ENCODE peak calls at places on chromosomes 5 and 9, in five cellular contexts. R is progenitor cell of endocrine pancreas, E is MCF 10A, B is AG09309, K is epithelial cell of esophagus. Q is an unnamed sample.

GRCh38 chr5:143315929-143316328 is 87.6 kb downstream of the NR3C1 start:
- DNase-seq in R (no peak), K (no peak), E (peak), B (no peak), Q (no peak)

GRCh38 chr5:178965465-178966055 is 24.6 kb downstream of the ZNF454 start:
- DNase-seq in R (no peak), E (no peak), B (no peak), K (no peak), Q (no peak)

GRCh38 chr5:154397652-154398406 is 48.0 kb upstream of the SAP30L start:
- DNase-seq in B (no peak), R (no peak), K (no peak), E (no peak), Q (no peak)

GRCh38 chr9:38083858-38084555 is 15.0 kb upstream of the SHB start:
- DNase-seq in E (no peak), R (no peak), K (no peak), B (no peak), Q (no peak)

GRCh38 chr5:124979174-124979573 is 232.7 kb upstream of the ZNF608 start:
- DNase-seq in E (no peak), R (no peak), K (peak), B (no peak), Q (no peak)

GRCh38 chr5:11719888-11720481 is 184.3 kb downstream of the CTNND2 start:
- DNase-seq in R (peak), B (no peak), K (peak), E (peak), Q (no peak)

GRCh38 chr9:8366161-8366926 is 566.8 kb upstream of the DMAC1 start:
- DNase-seq in R (no peak), E (peak), B (no peak), K (peak), Q (no peak)

GRCh38 chr5:141691867-141692532 is 10.0 kb upstream of the ARAP3 start:
- DNase-seq in K (peak), E (peak), R (peak), B (peak), Q (peak)

GRCh38 chr9:123418052-123418430 is 62.0 kb downstream of the CRB2 start:
- DNase-seq in K (no peak), B (no peak), R (no peak), E (no peak), Q (no peak)

GRCh38 chr9:128145536-128145935 is 3.7 kb upstream of the LCN2 start:
- DNase-seq in E (no peak), B (no peak), K (peak), R (no peak), Q (no peak)

GRCh38 chr9:106896695-106897094 is 33.7 kb downstream of the ZNF462 start:
- DNase-seq in R (no peak), B (no peak), K (no peak), E (no peak), Q (no peak)

GRCh38 chr5:56615750-56616149 is 199.6 kb upstream of the MAP3K1 start:
- DNase-seq in E (no peak), K (no peak), B (no peak), R (no peak), Q (no peak)

GRCh38 chr9:12817702-12818101 is 42.9 kb downstream of the LURAP1L start:
- DNase-seq in R (no peak), K (peak), E (peak), B (no peak), Q (no peak)

GRCh38 chr9:81574399-81574798 is 114.9 kb downstream of the TLE1 start:
- DNase-seq in K (peak), R (no peak), B (peak), E (no peak), Q (no peak)

GRCh38 chr9:99870126-99870525 is 36.3 kb upstream of the STX17 start:
- DNase-seq in R (no peak), B (no peak), E (peak), K (no peak), Q (no peak)

GRCh38 chr9:5435912-5436311 is 1.8 kb downstream of the PLGRKT start:
- DNase-seq in E (no peak), R (no peak), B (no peak), K (no peak), Q (no peak)

GRCh38 chr9:74762950-74763349 is 124.8 kb downstream of the TRPM6 start:
- DNase-seq in B (no peak), K (no peak), E (no peak), R (no peak), Q (no peak)

GRCh38 chr9:31023793-31024192 is 1360.7 kb upstream of the ACO1 start:
- DNase-seq in R (no peak), B (no peak), K (no peak), E (no peak), Q (no peak)

GRCh38 chr5:21070871-21071270 is 1082.9 kb upstream of the CDH18 start:
- DNase-seq in K (no peak), E (no peak), B (no peak), R (no peak), Q (no peak)

GRCh38 chr5:137706841-137707240 is 29.0 kb downstream of the KLHL3 start:
- DNase-seq in B (no peak), R (no peak), E (no peak), K (no peak), Q (no peak)

GRCh38 chr9:17531642-17532254 is 47.1 kb upstream of the SH3GL2 start:
- DNase-seq in R (no peak), K (peak), E (peak), B (no peak), Q (peak)

GRCh38 chr5:165086424-165086823 is 1581.0 kb downstream of the MAT2B start:
- DNase-seq in R (no peak), K (no peak), B (no peak), E (no peak), Q (no peak)

GRCh38 chr9:112487799-112488345 is 1.2 kb downstream of the KIAA1958 start:
- DNase-seq in B (no peak), K (peak), R (no peak), E (peak), Q (no peak)

DNA sequence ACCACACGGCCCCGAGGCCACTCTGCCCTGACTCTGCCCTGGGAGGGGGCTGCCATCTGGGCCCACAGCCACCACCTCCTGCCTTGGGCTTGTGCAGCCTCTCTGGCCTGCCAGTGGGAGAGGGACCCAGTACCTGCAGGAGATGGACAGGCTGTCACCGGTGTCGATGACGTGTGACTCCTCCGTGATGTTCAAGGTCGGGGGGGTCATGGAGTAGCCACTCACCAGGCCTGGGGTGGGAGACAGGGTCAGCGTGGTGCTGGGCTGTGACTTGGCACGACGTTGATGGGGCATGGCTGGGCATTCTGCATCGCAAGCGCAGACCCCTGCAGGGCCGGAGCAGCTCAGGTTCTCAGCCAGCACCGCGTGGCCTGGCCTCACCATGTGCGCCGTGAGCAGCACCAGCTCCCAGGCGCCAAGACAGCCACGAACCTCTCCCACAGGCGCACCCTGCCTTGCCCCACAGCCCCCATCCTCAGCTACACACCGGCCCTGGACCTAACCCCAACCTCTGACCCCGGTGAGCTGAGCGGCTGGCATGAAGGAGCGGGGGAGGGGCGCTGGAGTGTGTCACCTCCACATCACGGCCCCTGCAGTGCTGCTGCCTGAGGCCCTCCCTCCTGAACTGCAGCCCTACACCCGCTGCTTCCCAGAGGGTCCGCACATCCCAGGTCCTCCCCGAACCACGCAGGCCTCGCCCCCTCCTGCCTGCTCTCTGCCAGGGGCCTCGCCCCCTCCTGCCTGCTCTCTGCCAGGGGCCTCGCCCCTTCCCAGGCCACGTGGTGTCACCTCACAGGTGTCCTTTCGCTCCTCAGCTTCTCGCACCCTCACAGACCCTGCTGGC is 17.6 kb downstream of the FLT4 start:
- DNase-seq in E (no peak), K (no peak), B (no peak), R (no peak), Q (no peak)
- TF ChIP-seq CTCF in E (no peak), K (no peak), B (no peak), R (no peak), Q (no peak)

DNA sequence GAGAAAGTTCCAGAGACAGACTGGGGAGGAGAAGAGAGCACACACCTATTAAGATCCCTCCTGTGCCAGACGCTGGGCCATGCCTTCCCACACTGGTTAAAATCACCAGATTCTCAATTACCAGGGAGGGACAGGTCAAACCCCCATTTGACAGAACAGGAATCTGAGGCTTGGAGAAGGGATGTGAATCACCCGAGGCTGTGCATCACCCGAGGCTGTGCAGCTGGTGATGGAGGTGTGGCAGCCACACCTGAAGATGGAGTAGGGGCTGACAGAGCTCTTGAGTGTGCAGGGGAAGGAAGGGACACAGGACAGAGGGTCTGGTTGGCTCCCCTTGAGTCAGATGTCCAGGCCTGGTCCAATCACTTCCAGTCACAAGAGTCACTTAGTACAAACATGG is 70.6 kb downstream of the LMX1B start:
- DNase-seq in R (no peak), B (no peak), E (no peak), K (peak), Q (no peak)
- TF ChIP-seq CTCF in R (no peak), B (no peak), E (no peak), K (no peak), Q (no peak)

GRCh38 chr5:952597-953271 is 55.9 kb upstream of the NKD2 start:
- DNase-seq in R (no peak), K (no peak), B (no peak), E (no peak), Q (no peak)
- TF ChIP-seq CTCF in R (no peak), K (no peak), B (no peak), E (no peak), Q (no peak)

GRCh38 chr9:137304383-137305059 is 2.5 kb upstream of the NRARP start:
- DNase-seq in K (no peak), R (peak), E (no peak), B (no peak), Q (no peak)

GRCh38 chr9:137303893-137304382 is 1.9 kb upstream of the NRARP start:
- DNase-seq in R (peak), K (no peak), E (no peak), B (no peak), Q (no peak)

GRCh38 chr9:137305788-137306545 is 3.9 kb upstream of the NRARP start:
- DNase-seq in B (no peak), K (no peak), E (no peak), R (no peak), Q (no peak)

GRCh38 chr9:137306546-137307254 is 4.6 kb upstream of the NRARP start:
- DNase-seq in K (no peak), E (no peak), R (peak), B (no peak), Q (no peak)

GRCh38 chr9:137305060-137305787 is 3.2 kb upstream of the NRARP start:
- DNase-seq in K (peak), E (no peak), B (no peak), R (peak), Q (no peak)
- TF ChIP-seq CTCF in K (no peak), E (no peak), B (peak), R (no peak), Q (no peak)

GRCh38 chr9:138114501-138115245 is 237.1 kb downstream of the CACNA1B start:
- DNase-seq in R (no peak), E (no peak), B (no peak), K (no peak), Q (no peak)
- TF ChIP-seq CTCF in R (no peak), E (no peak), B (no peak), K (no peak), Q (no peak)

GRCh38 chr9:130051855-130052254 is 1.9 kb upstream of the GPR107 start:
- DNase-seq in K (peak), E (no peak), R (no peak), B (no peak), Q (no peak)
- TF ChIP-seq CTCF in K (peak), E (no peak), R (no peak), B (no peak), Q (no peak)